ENCODE peak calls at places on chromosome 9, in six cellular contexts. Q is left ventricle myocardium inferior; C is stimulated activated CD4-positive, alpha-beta T cell treated with anti-CD3 and anti-CD28 coated beads, Interleukin-2, amount 100 ng/mL, for 24 hours; J is substantia nigra; Z is progenitor cell of endocrine pancreas; B is NT2/D1. R is an unnamed sample.

GRCh38 chr9:87659534-87660419 is 66.1 kb upstream of the CTSL start:
- DNase-seq in Q (no peak), C (no peak), J (no peak), Z (no peak), B (no peak), R (peak; percentile 12)

GRCh38 chr9:116274293-116274692 is 120.7 kb downstream of the PAPPA start:
- DNase-seq in Q (no peak), C (no peak), J (no peak), Z (no peak), B (no peak), R (peak; percentile 11)

GRCh38 chr9:93861736-93862358 is 93.3 kb downstream of the BARX1 start:
- DNase-seq in Q (no peak), C (no peak), J (no peak), Z (no peak), B (no peak), R (no peak)

GRCh38 chr9:136564379-136564988 is 18.6 kb upstream of the NOTCH1 start:
- DNase-seq in Q (peak; percentile 82), C (no peak), J (no peak), Z (no peak), B (no peak), R (no peak)

GRCh38 chr9:14148501-14149103 is 165.3 kb downstream of the NFIB start:
- DNase-seq in Q (no peak), C (no peak), J (no peak), Z (no peak), B (no peak), R (no peak)

GRCh38 chr9:137316012-137316981 is 14.2 kb upstream of the NRARP start:
- DNase-seq in Q (peak; percentile 68), C (peak; percentile 18), J (no peak), Z (peak; percentile 51), B (no peak), R (no peak)

GRCh38 chr9:99966720-99967119 is 60.3 kb downstream of the STX17 start:
- DNase-seq in Q (no peak), C (no peak), J (no peak), Z (no peak), B (peak; percentile 59), R (no peak)

GRCh38 chr9:14021871-14022525 is 291.9 kb downstream of the NFIB start:
- DNase-seq in Q (no peak), C (no peak), J (no peak), Z (no peak), B (no peak), R (no peak)

GRCh38 chr9:128913048-128913900 is 7.5 kb upstream of the PHYHD1 start:
- DNase-seq in Q (no peak), C (no peak), J (no peak), Z (no peak), B (no peak), R (no peak)

GRCh38 chr9:131625848-131626670 is 80.7 kb downstream of the PRRT1B start:
- DNase-seq in Q (no peak), C (no peak), J (no peak), Z (no peak), B (no peak), R (no peak)

R was measured in Karpas-422.